ENCODE peak calls at places on chromosomes 11 and 22, in eight cellular contexts. O is tibial nerve, U is epithelial cell of proximal tubule, D is aorta, F is H7, N is A549, P is fibroblast of villous mesenchyme, E is PC-3. G is an unnamed sample.

GRCh38 chr22:46352691-46353386 is 17.3 kb downstream of the TRMU start:
- DNase-seq in O (no peak), U (no peak), D (peak; percentile 43), F (no peak), N (peak; percentile 32), P (peak; percentile 4), E (peak; percentile 67), G (no peak)

GRCh38 chr22:45891996-45892621 is 84.9 kb downstream of the WNT7B start:
- DNase-seq in O (no peak), U (no peak), D (peak; percentile 33), F (no peak), N (no peak), P (no peak), E (no peak), G (peak; percentile 80)

GRCh38 chr22:35489225-35489624 is 51.4 kb upstream of the RASD2 start:
- DNase-seq in O (no peak), U (no peak), D (no peak), F (no peak), N (no peak), P (no peak), E (peak; percentile 70), G (peak; percentile 26)

GRCh38 chr11:1530686-1531256 is 41.3 kb downstream of the DUSP8 start:
- DNase-seq in O (no peak), U (no peak), D (no peak), F (no peak), N (no peak), P (no peak), E (no peak), G (no peak)

GRCh38 chr11:102957953-102958352 is 2.4 kb upstream of the MMP13 start:
- DNase-seq in O (no peak), U (no peak), D (no peak), F (no peak), N (no peak), P (no peak), E (peak; percentile 86), G (no peak)

GRCh38 chr22:34283844-34284243 is 363.6 kb upstream of the LARGE1 start:
- DNase-seq in O (no peak), U (no peak), D (no peak), F (no peak), N (no peak), P (no peak), E (no peak), G (no peak)

GRCh38 chr11:9037963-9038362 is 34.2 kb upstream of the NRIP3 start:
- DNase-seq in O (no peak), U (no peak), D (no peak), F (no peak), N (no peak), P (peak; percentile 27), E (no peak), G (no peak)

GRCh38 chr11:2929511-2929879 is 275 bp upstream of the PHLDA2 start:
- DNase-seq in O (no peak), U (no peak), D (peak; percentile 84), F (no peak), N (peak; percentile 89), P (peak; percentile 86), E (peak; percentile 81), G (peak; percentile 100)

GRCh38 chr22:43897751-43898261 is 6.0 kb upstream of the PNPLA5 start:
- DNase-seq in O (no peak), U (no peak), D (no peak), F (no peak), N (no peak), P (peak; percentile 18), E (peak; percentile 47), G (peak; percentile 94)

GRCh38 chr22:19823638-19824196 is 31.0 kb downstream of the GNB1L start:
- DNase-seq in O (no peak), U (no peak), D (no peak), F (peak; percentile 66), N (no peak), P (no peak), E (no peak), G (no peak)

GRCh38 chr22:29811377-29811776 is 26.7 kb downstream of the ASCC2 start:
- DNase-seq in O (no peak), U (no peak), D (no peak), F (no peak), N (no peak), P (no peak), E (peak; percentile 37), G (no peak)

GRCh38 chr11:69770525-69770924 is 4.6 kb downstream of the FGF4 start:
- DNase-seq in O (no peak), U (no peak), D (no peak), F (peak; percentile 78), N (no peak), P (no peak), E (no peak), G (peak; percentile 26)

GRCh38 chr11:69774354-69775162 is 583 bp downstream of the FGF4 start:
- DNase-seq in O (no peak), U (no peak), D (no peak), F (peak; percentile 81), N (no peak), P (no peak), E (no peak), G (peak; percentile 44)

GRCh38 chr11:69773626-69774353 is 1.4 kb downstream of the FGF4 start:
- DNase-seq in O (no peak), U (no peak), D (no peak), F (peak; percentile 81), N (no peak), P (no peak), E (no peak), G (peak; percentile 17)

GRCh38 chr11:69772646-69773045 is 2.5 kb downstream of the FGF4 start:
- DNase-seq in O (no peak), U (no peak), D (no peak), F (peak; percentile 61), N (no peak), P (no peak), E (no peak), G (peak; percentile 27)

GRCh38 chr11:69771466-69771865 is 3.7 kb downstream of the FGF4 start:
- DNase-seq in O (no peak), U (no peak), D (no peak), F (peak; percentile 46), N (no peak), P (no peak), E (no peak), G (peak; percentile 35)
- H3K4me3 ChIP-seq in O (no peak overlapping the region), U (no peak overlapping the region), D (no peak overlapping the region), F (no peak overlapping the region), N (no peak overlapping the region), P (no peak overlapping the region), E (no peak overlapping the region), G (no peak overlapping the region)

GRCh38 chr22:38269466-38269865 is 3.3 kb downstream of the TMEM184B start:
- DNase-seq in O (no peak), U (no peak), D (no peak), F (no peak), N (no peak), P (no peak), E (no peak), G (no peak)

GRCh38 chr22:38272373-38273134 is at the start of gene TMEM184B:
- DNase-seq in O (peak; percentile 58), U (no peak), D (peak; percentile 83), F (peak; percentile 99), N (peak; percentile 46), P (peak; percentile 66), E (peak; percentile 72), G (peak; percentile 99)

GRCh38 chr22:38271927-38272372 is 860 bp downstream of the TMEM184B start:
- DNase-seq in O (no peak), U (no peak), D (no peak), F (peak; percentile 79), N (no peak), P (no peak), E (peak; percentile 29), G (peak; percentile 76)

GRCh38 chr22:38271101-38271500 is 1.7 kb downstream of the TMEM184B start:
- DNase-seq in O (no peak), U (no peak), D (no peak), F (no peak), N (no peak), P (no peak), E (no peak), G (no peak)

DNA sequence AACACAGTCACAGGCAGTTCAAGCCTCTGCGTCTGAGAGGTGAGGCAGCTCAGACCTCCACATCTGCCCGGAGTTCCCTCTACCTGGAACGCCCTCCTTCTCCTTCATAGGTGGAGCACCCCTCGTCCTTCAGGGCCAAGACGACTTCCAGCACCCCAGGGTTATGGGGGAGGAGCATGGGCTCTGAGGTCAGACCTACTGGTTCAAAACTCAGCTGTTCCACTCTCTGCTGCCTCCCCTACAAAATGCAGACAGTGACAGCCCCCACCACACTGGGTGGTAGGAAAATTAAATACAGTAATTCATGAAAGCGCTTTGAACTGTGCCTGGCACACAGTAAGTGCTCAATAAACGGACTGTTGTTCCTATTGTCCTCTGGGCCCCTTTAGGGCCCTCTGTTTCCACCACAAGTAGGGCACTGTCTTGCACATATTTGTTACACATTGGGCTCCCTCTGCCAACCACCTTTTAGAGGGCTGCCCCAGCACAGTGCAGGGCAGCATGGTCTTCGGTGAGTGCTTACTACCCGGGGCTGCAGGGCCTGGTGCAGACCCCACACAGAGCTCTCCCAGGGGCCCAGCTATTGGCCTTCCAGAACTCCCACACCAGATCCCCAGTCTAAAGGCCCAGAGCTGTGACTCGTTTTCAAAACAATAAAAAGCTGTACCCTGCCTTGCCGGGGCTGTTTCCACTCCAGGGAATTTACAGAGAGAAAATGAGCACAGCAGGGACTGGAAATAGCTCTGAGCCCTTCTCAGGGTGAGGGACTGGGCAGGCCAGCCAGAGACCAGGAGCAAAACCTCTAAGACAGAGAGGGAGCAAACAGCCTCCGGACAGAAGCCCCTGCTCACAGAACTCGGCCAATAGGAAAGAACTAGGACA is 2.5 kb downstream of the TMEM184B start:
- DNase-seq in O (no peak), U (no peak), D (no peak), F (no peak), N (no peak), P (peak; percentile 48), E (no peak), G (no peak)
- H3K4me3 ChIP-seq in O (no peak overlapping the region), U (peak overlapping the region; percentile 11), D (no peak overlapping the region), F (no peak overlapping the region), N (no peak overlapping the region), P (peak overlapping the region; percentile 29), E (no peak overlapping the region), G (peak overlapping the region; percentile 98)

DNA sequence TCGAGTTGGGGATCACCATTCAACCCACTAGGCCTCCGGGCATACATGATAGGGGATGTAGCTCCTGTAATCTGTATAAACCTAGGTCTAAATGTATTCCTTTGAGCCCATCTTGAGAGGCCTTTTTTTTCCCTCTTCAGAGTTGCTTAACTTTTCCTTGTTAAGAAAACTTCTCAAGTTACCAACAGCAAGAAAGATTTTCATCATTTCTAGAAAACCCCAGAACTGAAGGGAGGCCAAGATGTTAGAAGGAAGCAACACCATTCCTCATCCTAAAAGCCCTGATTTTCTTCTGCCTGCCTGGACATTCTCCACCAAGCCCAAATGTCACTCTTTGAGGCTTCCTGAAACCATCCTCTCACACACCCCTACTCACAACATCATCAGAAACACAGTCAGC is 79.4 kb downstream of the TMPRSS5 start:
- DNase-seq in O (no peak), U (no peak), D (no peak), F (no peak), N (no peak), P (no peak), E (no peak), G (peak; percentile 65)
- H3K4me3 ChIP-seq in O (no peak overlapping the region), U (no peak overlapping the region), D (no peak overlapping the region), F (no peak overlapping the region), N (no peak overlapping the region), P (no peak overlapping the region), E (no peak overlapping the region), G (no peak overlapping the region)

DNA sequence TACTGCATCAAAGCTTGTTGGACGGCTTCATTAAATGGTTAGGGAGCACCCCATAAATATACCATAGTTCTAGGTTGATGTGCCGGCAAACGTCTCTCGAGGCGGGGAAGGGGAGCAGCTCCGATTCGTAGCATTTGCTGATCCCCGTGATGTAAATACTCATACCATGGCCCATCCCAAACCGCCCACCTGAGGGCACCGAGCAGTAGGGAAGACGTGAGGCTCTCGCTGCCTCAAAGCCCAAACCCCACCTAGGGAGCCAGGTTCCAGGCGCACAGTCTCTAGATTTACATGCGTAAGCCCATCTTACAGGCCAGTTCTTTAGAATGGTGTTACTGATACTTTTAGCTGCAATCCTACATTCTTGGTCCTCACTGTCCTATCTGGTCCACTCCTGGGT is 124.0 kb downstream of the FEZ1 start:
- DNase-seq in O (no peak), U (no peak), D (peak; percentile 32), F (peak; percentile 63), N (no peak), P (no peak), E (no peak), G (no peak)
- H3K4me3 ChIP-seq in O (no peak overlapping the region), U (no peak overlapping the region), D (no peak overlapping the region), F (no peak overlapping the region), N (no peak overlapping the region), P (no peak overlapping the region), E (no peak overlapping the region), G (no peak overlapping the region)